ENCODE peak calls at places on chromosomes 5 and 9, in four cellular contexts. One of them, this sample, is unnamed.

GRCh38 chr5:7856855-7857254 is 5.9 kb upstream of the CFAP90 start:
- DNase-seq in PC-3: peak
- DNase-seq in cardiac fibroblast: peak
- DNase-seq in GM23338: peak
- DNase-seq in this sample: no peak

GRCh38 chr5:38323645-38324295 is 65.4 kb downstream of the EGFLAM start:
- DNase-seq in PC-3: no peak
- DNase-seq in GM23338: no peak
- DNase-seq in cardiac fibroblast: peak
- DNase-seq in this sample: no peak

GRCh38 chr5:130099001-130099400 is 194.7 kb downstream of the CHSY3 start:
- DNase-seq in PC-3: no peak
- DNase-seq in GM23338: no peak
- DNase-seq in cardiac fibroblast: no peak
- DNase-seq in this sample: no peak

GRCh38 chr5:133838286-133838685 is 130.1 kb downstream of the C5orf15 start:
- DNase-seq in cardiac fibroblast: no peak
- DNase-seq in PC-3: no peak
- DNase-seq in GM23338: no peak
- DNase-seq in this sample: no peak

GRCh38 chr9:107175039-107175438 is 108.0 kb upstream of the RAD23B start:
- DNase-seq in cardiac fibroblast: peak
- DNase-seq in GM23338: no peak
- DNase-seq in PC-3: no peak
- DNase-seq in this sample: no peak

GRCh38 chr5:108564441-108564840 is 182.5 kb upstream of the FBXL17 start:
- DNase-seq in PC-3: no peak
- DNase-seq in cardiac fibroblast: no peak
- DNase-seq in GM23338: peak
- DNase-seq in this sample: no peak

GRCh38 chr5:82347213-82347947 is 69.2 kb upstream of the RPS23 start:
- DNase-seq in cardiac fibroblast: peak
- DNase-seq in GM23338: peak
- DNase-seq in PC-3: no peak
- DNase-seq in this sample: no peak

GRCh38 chr9:137114613-137115393 is at the start of gene DPP7:
- DNase-seq in GM23338: peak
- DNase-seq in cardiac fibroblast: peak
- DNase-seq in PC-3: peak
- DNase-seq in this sample: peak

GRCh38 chr9:69946800-69947437 is 96.7 kb upstream of the MAMDC2 start:
- DNase-seq in PC-3: peak
- DNase-seq in cardiac fibroblast: peak
- DNase-seq in GM23338: no peak
- DNase-seq in this sample: no peak

GRCh38 chr5:177310757-177311173 is 933 bp downstream of the MXD3 start:
- DNase-seq in cardiac fibroblast: peak
- DNase-seq in GM23338: peak
- DNase-seq in PC-3: peak
- DNase-seq in this sample: no peak

GRCh38 chr9:76255781-76256455 is 138.3 kb downstream of the RFK start:
- DNase-seq in PC-3: no peak
- DNase-seq in GM23338: no peak
- DNase-seq in cardiac fibroblast: peak
- DNase-seq in this sample: no peak

GRCh38 chr9:113707953-113708695 is 168.0 kb upstream of the ZNF618 start:
- DNase-seq in GM23338: no peak
- DNase-seq in PC-3: peak
- DNase-seq in cardiac fibroblast: no peak
- DNase-seq in this sample: no peak

GRCh38 chr5:102138243-102138653 is 157.8 kb downstream of the SLCO4C1 start:
- DNase-seq in PC-3: no peak
- DNase-seq in cardiac fibroblast: no peak
- DNase-seq in GM23338: no peak
- DNase-seq in this sample: no peak

GRCh38 chr5:12016149-12016740 is 112.0 kb upstream of the CTNND2 start:
- DNase-seq in GM23338: peak
- DNase-seq in PC-3: peak
- DNase-seq in cardiac fibroblast: no peak
- DNase-seq in this sample: no peak

GRCh38 chr9:125700791-125701190 is 6.2 kb downstream of the MAPKAP1 start:
- DNase-seq in cardiac fibroblast: no peak
- DNase-seq in GM23338: peak
- DNase-seq in PC-3: no peak
- DNase-seq in this sample: no peak

GRCh38 chr9:16928179-16928945 is 57.9 kb upstream of the BNC2 start:
- DNase-seq in GM23338: peak
- DNase-seq in PC-3: peak
- DNase-seq in cardiac fibroblast: peak
- DNase-seq in this sample: no peak

GRCh38 chr9:5870691-5871090 is 20.0 kb upstream of the MLANA start:
- DNase-seq in PC-3: no peak
- DNase-seq in GM23338: no peak
- DNase-seq in cardiac fibroblast: no peak
- DNase-seq in this sample: no peak

GRCh38 chr9:68546596-68547390 is 6.1 kb upstream of the TMEM252 start:
- DNase-seq in cardiac fibroblast: no peak
- DNase-seq in GM23338: no peak
- DNase-seq in PC-3: no peak
- DNase-seq in this sample: no peak

GRCh38 chr5:128084228-128085167 is 932 bp downstream of the SLC12A2 start:
- DNase-seq in GM23338: peak
- DNase-seq in cardiac fibroblast: peak
- DNase-seq in PC-3: peak
- DNase-seq in this sample: peak

GRCh38 chr9:122767821-122768220 is 20.9 kb upstream of the OR5C1 start:
- DNase-seq in PC-3: no peak
- DNase-seq in GM23338: no peak
- DNase-seq in cardiac fibroblast: no peak
- DNase-seq in this sample: no peak

GRCh38 chr9:116501871-116502270 is 185.2 kb upstream of the TRIM32 start:
- DNase-seq in PC-3: peak
- DNase-seq in cardiac fibroblast: peak
- DNase-seq in GM23338: no peak
- DNase-seq in this sample: no peak

GRCh38 chr9:98774746-98775145 is 21.6 kb downstream of the ANKS6 start:
- DNase-seq in cardiac fibroblast: peak
- DNase-seq in PC-3: no peak
- DNase-seq in GM23338: peak
- DNase-seq in this sample: peak

GRCh38 chr5:172878585-172879433 is 44.8 kb downstream of the ERGIC1 start:
- DNase-seq in GM23338: no peak
- DNase-seq in PC-3: no peak
- DNase-seq in cardiac fibroblast: peak
- DNase-seq in this sample: no peak

GRCh38 chr9:84554069-84554659 is 115.4 kb upstream of the NTRK2 start:
- DNase-seq in PC-3: no peak
- DNase-seq in GM23338: peak
- DNase-seq in cardiac fibroblast: no peak
- DNase-seq in this sample: no peak

GRCh38 chr5:68730220-68731010 is 363.4 kb upstream of the SLC30A5 start:
- DNase-seq in cardiac fibroblast: peak
- DNase-seq in PC-3: no peak
- DNase-seq in GM23338: no peak
- DNase-seq in this sample: no peak

GRCh38 chr5:76586531-76586930 is 36.7 kb downstream of the F2RL2 start:
- DNase-seq in GM23338: no peak
- DNase-seq in PC-3: no peak
- DNase-seq in cardiac fibroblast: no peak
- DNase-seq in this sample: no peak

GRCh38 chr9:2655411-2655901 is 33.9 kb downstream of the VLDLR start:
- DNase-seq in GM23338: no peak
- DNase-seq in cardiac fibroblast: peak
- DNase-seq in PC-3: peak
- DNase-seq in this sample: no peak

GRCh38 chr5:156394642-156395393 is 67.9 kb downstream of the SGCD start:
- DNase-seq in GM23338: no peak
- DNase-seq in PC-3: no peak
- DNase-seq in cardiac fibroblast: no peak
- DNase-seq in this sample: no peak

GRCh38 chr5:84602371-84602771 is 217.7 kb upstream of the EDIL3 start:
- DNase-seq in PC-3: peak
- DNase-seq in cardiac fibroblast: peak
- DNase-seq in GM23338: no peak
- DNase-seq in this sample: no peak

GRCh38 chr5:168600409-168600808 is 21.2 kb upstream of the PANK3 start:
- DNase-seq in GM23338: peak
- DNase-seq in cardiac fibroblast: no peak
- DNase-seq in PC-3: no peak
- DNase-seq in this sample: no peak

DNA sequence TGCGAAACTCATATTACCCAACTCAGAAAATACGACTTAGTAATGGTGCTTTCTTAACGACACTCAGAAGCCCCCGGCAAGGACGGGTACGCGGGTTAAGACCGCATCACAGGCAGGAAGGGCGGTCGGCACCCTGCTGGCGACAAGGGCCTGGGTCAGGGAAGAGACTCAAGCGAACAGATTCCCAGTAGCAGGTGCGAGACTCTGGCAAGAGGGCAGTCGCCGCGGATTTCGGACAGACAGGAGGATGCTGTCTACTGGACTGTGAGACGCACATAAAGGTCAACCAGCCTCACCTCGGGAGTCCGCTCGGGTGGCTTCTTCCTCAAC is 398 bp downstream of the RAPGEF6 start:
- DNase-seq in GM23338: peak
- DNase-seq in PC-3: peak
- DNase-seq in cardiac fibroblast: peak
- DNase-seq in this sample: no peak
- TF ChIP-seq CTCF in GM23338: no peak
- TF ChIP-seq CTCF in PC-3: no peak
- TF ChIP-seq CTCF in cardiac fibroblast: peak
- TF ChIP-seq CTCF in this sample: peak

DNA sequence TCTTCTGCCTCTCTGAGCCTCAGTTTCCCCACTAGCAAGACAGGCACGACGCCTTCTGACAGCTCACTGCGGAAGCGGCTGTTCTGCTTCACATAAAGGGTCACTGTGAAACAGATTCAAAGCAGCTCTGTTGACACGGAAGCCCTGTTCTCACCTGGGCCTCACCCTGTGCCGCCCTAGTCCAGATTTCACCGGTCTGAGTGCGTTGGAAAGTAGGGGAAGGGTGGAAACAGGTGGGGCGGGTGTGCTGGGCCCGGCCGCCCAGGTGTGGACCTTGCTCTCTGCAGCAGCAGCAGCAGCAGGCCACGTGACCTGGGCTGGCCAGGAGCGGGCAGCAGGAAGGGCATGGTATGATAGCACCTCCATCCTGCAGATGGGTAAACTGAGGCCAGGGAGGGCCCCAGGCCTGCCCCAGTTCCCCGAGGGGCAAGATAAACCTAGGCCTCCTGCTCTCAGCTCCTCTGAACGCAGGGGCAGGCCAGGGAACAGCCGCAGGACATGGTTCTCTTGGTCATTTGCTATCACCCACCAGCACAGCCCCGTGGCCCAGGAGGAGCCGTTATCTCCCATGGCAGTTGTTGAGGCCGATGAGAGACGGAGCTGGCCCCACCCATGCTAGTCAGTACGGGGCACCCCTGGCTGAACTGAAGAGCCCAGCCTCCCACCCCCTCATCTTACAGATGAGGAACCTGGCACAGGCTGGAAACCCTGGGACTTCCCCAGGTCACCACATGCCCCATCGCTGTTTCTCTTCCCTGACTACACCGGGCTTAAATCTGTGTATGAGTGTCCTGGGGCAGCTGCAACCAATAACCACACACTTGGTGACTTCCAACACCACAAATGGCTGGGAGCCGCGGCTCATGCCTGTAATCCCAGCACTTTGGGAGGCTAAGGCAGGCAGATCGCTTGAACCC is 12.1 kb downstream of the PTGES2 start:
- DNase-seq in GM23338: no peak
- DNase-seq in PC-3: no peak
- DNase-seq in cardiac fibroblast: no peak
- DNase-seq in this sample: peak
- TF ChIP-seq CTCF in GM23338: no peak
- TF ChIP-seq CTCF in PC-3: no peak
- TF ChIP-seq CTCF in cardiac fibroblast: no peak
- TF ChIP-seq CTCF in this sample: no peak

DNA sequence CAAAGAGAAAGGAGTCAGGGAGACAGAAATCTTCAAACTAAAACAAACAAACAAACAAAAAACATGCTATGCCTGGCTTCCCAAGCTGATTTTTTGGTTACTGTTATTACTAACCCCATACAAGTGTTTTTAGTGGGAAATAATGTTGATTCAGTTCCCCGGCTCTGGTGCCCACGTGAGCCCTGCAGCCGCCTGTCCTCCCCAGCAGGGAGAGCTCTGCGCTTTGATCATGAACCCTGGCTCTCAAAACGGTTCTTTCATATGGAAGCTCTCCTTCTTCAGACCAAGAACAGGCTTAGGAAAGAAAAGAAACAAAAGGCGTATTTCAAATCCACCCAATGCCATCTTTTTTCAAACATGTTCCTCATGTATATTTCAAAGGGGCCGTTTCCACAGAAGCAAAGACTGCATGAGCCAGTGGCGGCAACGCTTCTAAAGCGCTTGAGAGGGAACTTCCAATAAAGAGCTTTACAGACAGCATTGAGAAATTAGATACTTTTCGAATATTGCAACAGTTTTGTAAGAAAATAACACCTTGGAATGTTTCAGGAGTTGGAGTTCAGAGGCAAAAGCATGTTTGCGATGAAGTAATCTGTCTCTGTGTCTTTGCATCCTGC is 74.8 kb downstream of the ICE1 start:
- DNase-seq in cardiac fibroblast: peak
- DNase-seq in PC-3: peak
- DNase-seq in GM23338: peak
- DNase-seq in this sample: no peak
- TF ChIP-seq CTCF in cardiac fibroblast: peak
- TF ChIP-seq CTCF in PC-3: peak
- TF ChIP-seq CTCF in GM23338: peak
- TF ChIP-seq CTCF in this sample: peak

DNA sequence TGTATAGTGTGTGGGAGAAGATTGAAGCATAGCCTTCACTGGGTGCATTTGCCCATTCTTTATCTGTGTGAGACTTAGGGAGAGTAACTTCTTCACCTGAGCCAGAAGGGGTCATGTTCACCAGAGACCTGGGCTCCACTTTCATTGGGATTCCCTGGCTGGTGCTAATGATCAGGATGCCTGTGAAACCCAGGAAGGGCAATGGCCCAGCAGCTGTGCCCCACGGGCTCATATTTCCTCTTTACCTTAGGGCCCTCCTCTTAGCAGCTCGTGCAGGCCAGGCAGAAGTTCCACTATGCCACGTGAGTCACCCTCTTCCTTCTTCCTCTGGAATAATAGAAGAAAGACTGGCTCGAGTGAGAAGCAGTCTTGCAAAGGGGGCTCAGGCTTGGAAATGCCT is 5.0 kb downstream of the PPARGC1B start:
- DNase-seq in PC-3: peak
- DNase-seq in cardiac fibroblast: peak
- DNase-seq in GM23338: peak
- DNase-seq in this sample: no peak
- TF ChIP-seq CTCF in PC-3: no peak
- TF ChIP-seq CTCF in cardiac fibroblast: no peak
- TF ChIP-seq CTCF in GM23338: no peak
- TF ChIP-seq CTCF in this sample: no peak